ENCODE peak calls at places on chromosomes 13 and 19, in four cellular contexts. R, N, U and X are unnamed samples.

GRCh38 chr19:54199401-54199800 is 1.3 kb upstream of the RPS9 start:
- DNase-seq in R (no peak), N (no peak), U (no peak), X (no peak)

GRCh38 chr13:20387441-20387971 is 138.2 kb downstream of the CRYL1 start:
- DNase-seq in R (no peak), N (no peak), U (no peak), X (no peak)

GRCh38 chr19:34275705-34276104 is 21.4 kb downstream of the GARRE1 start:
- DNase-seq in R (no peak), N (no peak), U (no peak), X (no peak)

GRCh38 chr19:51799998-51800848 is 5.3 kb downstream of the FPR3 start:
- DNase-seq in R (no peak), N (no peak), U (no peak), X (peak; percentile 29)

GRCh38 chr19:42512743-42513304 is 15.5 kb downstream of the CEACAM1 start:
- DNase-seq in R (no peak), N (no peak), U (no peak), X (no peak)

GRCh38 chr19:42074513-42075363 is 1.2 kb upstream of the ZNF574 start:
- DNase-seq in R (no peak), N (no peak), U (no peak), X (no peak)

GRCh38 chr19:10378124-10378523 is 2.2 kb downstream of the TYK2 start:
- DNase-seq in R (no peak), N (no peak), U (no peak), X (no peak)

GRCh38 chr19:3670796-3671679 is 29.2 kb downstream of the PIP5K1C start:
- DNase-seq in R (no peak), N (no peak), U (peak; percentile 21), X (peak; percentile 36)

GRCh38 chr19:35224681-35225604 is 3.6 kb downstream of the FAM187B start:
- DNase-seq in R (no peak), N (no peak), U (no peak), X (peak; percentile 48)